ENCODE peak calls at places on chromosomes 1 and 21, in eight cellular contexts. One of them, this sample, is unnamed.

GRCh38 chr1:98201640-98202039 is 280.8 kb upstream of the DPYD start:
- DNase-seq in activated naive CD8-positive, alpha-beta T cell treated with anti-CD3 and anti-CD28 coated beads for 36 hours: no peak
- DNase-seq in stimulated activated CD8-positive, alpha-beta memory T cell treated with anti-CD3 and anti-CD28 coated beads, Interleukin-15, amount 100 ng/mL, for 24 hours: no peak
- DNase-seq in upper lobe of right lung: no peak
- DNase-seq in neural progenitor cell: no peak
- DNase-seq in germinal center: no peak
- DNase-seq in WTC11: no peak
- DNase-seq in NCI-H1417: no peak
- DNase-seq in this sample: no peak

GRCh38 chr1:157289001-157289400 is 150.8 kb upstream of the ETV3 start:
- DNase-seq in WTC11: no peak
- DNase-seq in NCI-H1417: no peak
- DNase-seq in activated naive CD8-positive, alpha-beta T cell treated with anti-CD3 and anti-CD28 coated beads for 36 hours: no peak
- DNase-seq in neural progenitor cell: no peak
- DNase-seq in stimulated activated CD8-positive, alpha-beta memory T cell treated with anti-CD3 and anti-CD28 coated beads, Interleukin-15, amount 100 ng/mL, for 24 hours: no peak
- DNase-seq in upper lobe of right lung: no peak
- DNase-seq in germinal center: no peak
- DNase-seq in this sample: no peak

GRCh38 chr1:54275349-54275748 is 75.4 kb downstream of the MRPL37 start:
- DNase-seq in upper lobe of right lung: no peak
- DNase-seq in germinal center: no peak
- DNase-seq in activated naive CD8-positive, alpha-beta T cell treated with anti-CD3 and anti-CD28 coated beads for 36 hours: no peak
- DNase-seq in neural progenitor cell: no peak
- DNase-seq in WTC11: no peak
- DNase-seq in NCI-H1417: no peak
- DNase-seq in stimulated activated CD8-positive, alpha-beta memory T cell treated with anti-CD3 and anti-CD28 coated beads, Interleukin-15, amount 100 ng/mL, for 24 hours: no peak
- DNase-seq in this sample: no peak

GRCh38 chr1:116203936-116204335 is 92.7 kb downstream of the MAB21L3 start:
- DNase-seq in stimulated activated CD8-positive, alpha-beta memory T cell treated with anti-CD3 and anti-CD28 coated beads, Interleukin-15, amount 100 ng/mL, for 24 hours: no peak
- DNase-seq in neural progenitor cell: no peak
- DNase-seq in activated naive CD8-positive, alpha-beta T cell treated with anti-CD3 and anti-CD28 coated beads for 36 hours: no peak
- DNase-seq in NCI-H1417: no peak
- DNase-seq in upper lobe of right lung: no peak
- DNase-seq in WTC11: no peak
- DNase-seq in germinal center: no peak
- DNase-seq in this sample: no peak

GRCh38 chr1:78291443-78291842 is 199.3 kb upstream of the PTGFR start:
- DNase-seq in neural progenitor cell: no peak
- DNase-seq in germinal center: no peak
- DNase-seq in stimulated activated CD8-positive, alpha-beta memory T cell treated with anti-CD3 and anti-CD28 coated beads, Interleukin-15, amount 100 ng/mL, for 24 hours: no peak
- DNase-seq in NCI-H1417: no peak
- DNase-seq in activated naive CD8-positive, alpha-beta T cell treated with anti-CD3 and anti-CD28 coated beads for 36 hours: no peak
- DNase-seq in WTC11: no peak
- DNase-seq in upper lobe of right lung: no peak
- DNase-seq in this sample: no peak

GRCh38 chr1:116806245-116806644 is 52.0 kb downstream of the CD2 start:
- DNase-seq in germinal center: no peak
- DNase-seq in WTC11: no peak
- DNase-seq in NCI-H1417: no peak
- DNase-seq in upper lobe of right lung: no peak
- DNase-seq in stimulated activated CD8-positive, alpha-beta memory T cell treated with anti-CD3 and anti-CD28 coated beads, Interleukin-15, amount 100 ng/mL, for 24 hours: no peak
- DNase-seq in activated naive CD8-positive, alpha-beta T cell treated with anti-CD3 and anti-CD28 coated beads for 36 hours: peak; percentile 81
- DNase-seq in neural progenitor cell: no peak
- DNase-seq in this sample: no peak

GRCh38 chr1:154212083-154212482 is 6.0 kb upstream of the CFAP141 start:
- DNase-seq in activated naive CD8-positive, alpha-beta T cell treated with anti-CD3 and anti-CD28 coated beads for 36 hours: no peak
- DNase-seq in WTC11: no peak
- DNase-seq in stimulated activated CD8-positive, alpha-beta memory T cell treated with anti-CD3 and anti-CD28 coated beads, Interleukin-15, amount 100 ng/mL, for 24 hours: no peak
- DNase-seq in upper lobe of right lung: no peak
- DNase-seq in neural progenitor cell: no peak
- DNase-seq in NCI-H1417: no peak
- DNase-seq in germinal center: no peak
- DNase-seq in this sample: no peak

GRCh38 chr1:220787069-220787614 is 429 bp downstream of the MTARC1 start:
- DNase-seq in activated naive CD8-positive, alpha-beta T cell treated with anti-CD3 and anti-CD28 coated beads for 36 hours: no peak
- DNase-seq in upper lobe of right lung: peak; percentile 84
- DNase-seq in NCI-H1417: peak; percentile 22
- DNase-seq in germinal center: peak; percentile 18
- DNase-seq in neural progenitor cell: no peak
- DNase-seq in WTC11: peak; percentile 72
- DNase-seq in stimulated activated CD8-positive, alpha-beta memory T cell treated with anti-CD3 and anti-CD28 coated beads, Interleukin-15, amount 100 ng/mL, for 24 hours: no peak
- DNase-seq in this sample: no peak

GRCh38 chr21:33642027-33642895 is at the start of gene ITSN1:
- DNase-seq in upper lobe of right lung: peak; percentile 100
- DNase-seq in NCI-H1417: peak; percentile 99
- DNase-seq in germinal center: peak; percentile 99
- DNase-seq in stimulated activated CD8-positive, alpha-beta memory T cell treated with anti-CD3 and anti-CD28 coated beads, Interleukin-15, amount 100 ng/mL, for 24 hours: peak; percentile 96
- DNase-seq in neural progenitor cell: peak; percentile 100
- DNase-seq in activated naive CD8-positive, alpha-beta T cell treated with anti-CD3 and anti-CD28 coated beads for 36 hours: peak; percentile 99
- DNase-seq in WTC11: peak; percentile 100
- DNase-seq in this sample: peak; percentile 98

GRCh38 chr1:166974647-166975345 is 544 bp downstream of the ILDR2 start:
- DNase-seq in NCI-H1417: peak; percentile 63
- DNase-seq in activated naive CD8-positive, alpha-beta T cell treated with anti-CD3 and anti-CD28 coated beads for 36 hours: peak; percentile 18
- DNase-seq in germinal center: peak; percentile 23
- DNase-seq in WTC11: no peak
- DNase-seq in upper lobe of right lung: no peak
- DNase-seq in neural progenitor cell: peak; percentile 37
- DNase-seq in stimulated activated CD8-positive, alpha-beta memory T cell treated with anti-CD3 and anti-CD28 coated beads, Interleukin-15, amount 100 ng/mL, for 24 hours: no peak
- DNase-seq in this sample: no peak

GRCh38 chr1:20184481-20184900 is 1.4 kb upstream of the UBXN10 start:
- DNase-seq in neural progenitor cell: no peak
- DNase-seq in stimulated activated CD8-positive, alpha-beta memory T cell treated with anti-CD3 and anti-CD28 coated beads, Interleukin-15, amount 100 ng/mL, for 24 hours: no peak
- DNase-seq in germinal center: no peak
- DNase-seq in activated naive CD8-positive, alpha-beta T cell treated with anti-CD3 and anti-CD28 coated beads for 36 hours: no peak
- DNase-seq in NCI-H1417: no peak
- DNase-seq in upper lobe of right lung: no peak
- DNase-seq in WTC11: no peak
- DNase-seq in this sample: no peak

GRCh38 chr1:120954736-120955135 is 65.2 kb downstream of the PPIAL4A start:
- DNase-seq in stimulated activated CD8-positive, alpha-beta memory T cell treated with anti-CD3 and anti-CD28 coated beads, Interleukin-15, amount 100 ng/mL, for 24 hours: no peak
- DNase-seq in NCI-H1417: no peak
- DNase-seq in germinal center: no peak
- DNase-seq in WTC11: no peak
- DNase-seq in activated naive CD8-positive, alpha-beta T cell treated with anti-CD3 and anti-CD28 coated beads for 36 hours: no peak
- DNase-seq in neural progenitor cell: no peak
- DNase-seq in upper lobe of right lung: no peak
- DNase-seq in this sample: no peak

GRCh38 chr1:40592107-40592773 is 60.8 kb downstream of the ZNF684 start:
- DNase-seq in activated naive CD8-positive, alpha-beta T cell treated with anti-CD3 and anti-CD28 coated beads for 36 hours: no peak
- DNase-seq in NCI-H1417: no peak
- DNase-seq in germinal center: peak; percentile 16
- DNase-seq in upper lobe of right lung: no peak
- DNase-seq in WTC11: no peak
- DNase-seq in neural progenitor cell: peak; percentile 19
- DNase-seq in stimulated activated CD8-positive, alpha-beta memory T cell treated with anti-CD3 and anti-CD28 coated beads, Interleukin-15, amount 100 ng/mL, for 24 hours: no peak
- DNase-seq in this sample: no peak

GRCh38 chr1:47478090-47478489 is 40.2 kb downstream of the FOXD2 start:
- DNase-seq in upper lobe of right lung: peak; percentile 80
- DNase-seq in WTC11: no peak
- DNase-seq in neural progenitor cell: no peak
- DNase-seq in stimulated activated CD8-positive, alpha-beta memory T cell treated with anti-CD3 and anti-CD28 coated beads, Interleukin-15, amount 100 ng/mL, for 24 hours: no peak
- DNase-seq in activated naive CD8-positive, alpha-beta T cell treated with anti-CD3 and anti-CD28 coated beads for 36 hours: no peak
- DNase-seq in germinal center: no peak
- DNase-seq in NCI-H1417: no peak
- DNase-seq in this sample: no peak

GRCh38 chr21:35649186-35649585 is 411.1 kb downstream of the SETD4 start:
- DNase-seq in upper lobe of right lung: no peak
- DNase-seq in WTC11: no peak
- DNase-seq in stimulated activated CD8-positive, alpha-beta memory T cell treated with anti-CD3 and anti-CD28 coated beads, Interleukin-15, amount 100 ng/mL, for 24 hours: no peak
- DNase-seq in activated naive CD8-positive, alpha-beta T cell treated with anti-CD3 and anti-CD28 coated beads for 36 hours: no peak
- DNase-seq in germinal center: no peak
- DNase-seq in NCI-H1417: no peak
- DNase-seq in neural progenitor cell: no peak
- DNase-seq in this sample: peak; percentile 21

GRCh38 chr1:156308078-156308477 is 9.0 kb upstream of the VHLL start:
- DNase-seq in stimulated activated CD8-positive, alpha-beta memory T cell treated with anti-CD3 and anti-CD28 coated beads, Interleukin-15, amount 100 ng/mL, for 24 hours: no peak
- DNase-seq in neural progenitor cell: no peak
- DNase-seq in NCI-H1417: no peak
- DNase-seq in germinal center: no peak
- DNase-seq in WTC11: no peak
- DNase-seq in upper lobe of right lung: no peak
- DNase-seq in activated naive CD8-positive, alpha-beta T cell treated with anti-CD3 and anti-CD28 coated beads for 36 hours: no peak
- DNase-seq in this sample: peak; percentile 79

GRCh38 chr1:67460648-67461500 is 30.7 kb upstream of the SERBP1 start:
- DNase-seq in neural progenitor cell: peak; percentile 20
- DNase-seq in activated naive CD8-positive, alpha-beta T cell treated with anti-CD3 and anti-CD28 coated beads for 36 hours: no peak
- DNase-seq in stimulated activated CD8-positive, alpha-beta memory T cell treated with anti-CD3 and anti-CD28 coated beads, Interleukin-15, amount 100 ng/mL, for 24 hours: no peak
- DNase-seq in NCI-H1417: no peak
- DNase-seq in germinal center: no peak
- DNase-seq in WTC11: no peak
- DNase-seq in upper lobe of right lung: no peak
- DNase-seq in this sample: no peak

GRCh38 chr1:1157914-1158710 is 15.6 kb upstream of the TTLL10 start:
- DNase-seq in activated naive CD8-positive, alpha-beta T cell treated with anti-CD3 and anti-CD28 coated beads for 36 hours: peak; percentile 43
- DNase-seq in stimulated activated CD8-positive, alpha-beta memory T cell treated with anti-CD3 and anti-CD28 coated beads, Interleukin-15, amount 100 ng/mL, for 24 hours: no peak
- DNase-seq in NCI-H1417: peak; percentile 64
- DNase-seq in upper lobe of right lung: peak; percentile 82
- DNase-seq in germinal center: peak; percentile 80
- DNase-seq in WTC11: no peak
- DNase-seq in neural progenitor cell: peak; percentile 77
- DNase-seq in this sample: peak; percentile 34

GRCh38 chr1:205907794-205908193 is 35.5 kb downstream of the SLC26A9 start:
- DNase-seq in activated naive CD8-positive, alpha-beta T cell treated with anti-CD3 and anti-CD28 coated beads for 36 hours: no peak
- DNase-seq in upper lobe of right lung: no peak
- DNase-seq in germinal center: no peak
- DNase-seq in neural progenitor cell: peak; percentile 43
- DNase-seq in NCI-H1417: no peak
- DNase-seq in stimulated activated CD8-positive, alpha-beta memory T cell treated with anti-CD3 and anti-CD28 coated beads, Interleukin-15, amount 100 ng/mL, for 24 hours: no peak
- DNase-seq in WTC11: peak; percentile 57
- DNase-seq in this sample: no peak

GRCh38 chr1:113241237-113241636 is 149.1 kb upstream of the MAGI3 start:
- DNase-seq in upper lobe of right lung: no peak
- DNase-seq in WTC11: no peak
- DNase-seq in activated naive CD8-positive, alpha-beta T cell treated with anti-CD3 and anti-CD28 coated beads for 36 hours: no peak
- DNase-seq in stimulated activated CD8-positive, alpha-beta memory T cell treated with anti-CD3 and anti-CD28 coated beads, Interleukin-15, amount 100 ng/mL, for 24 hours: no peak
- DNase-seq in NCI-H1417: no peak
- DNase-seq in neural progenitor cell: no peak
- DNase-seq in germinal center: no peak
- DNase-seq in this sample: no peak

GRCh38 chr1:81174811-81175476 is 625.8 kb upstream of the ADGRL2 start:
- DNase-seq in neural progenitor cell: no peak
- DNase-seq in germinal center: no peak
- DNase-seq in WTC11: no peak
- DNase-seq in stimulated activated CD8-positive, alpha-beta memory T cell treated with anti-CD3 and anti-CD28 coated beads, Interleukin-15, amount 100 ng/mL, for 24 hours: no peak
- DNase-seq in NCI-H1417: no peak
- DNase-seq in activated naive CD8-positive, alpha-beta T cell treated with anti-CD3 and anti-CD28 coated beads for 36 hours: no peak
- DNase-seq in upper lobe of right lung: no peak
- DNase-seq in this sample: no peak

GRCh38 chr1:203440780-203441179 is 34.8 kb upstream of the PRELP start:
- DNase-seq in upper lobe of right lung: peak; percentile 74
- DNase-seq in stimulated activated CD8-positive, alpha-beta memory T cell treated with anti-CD3 and anti-CD28 coated beads, Interleukin-15, amount 100 ng/mL, for 24 hours: no peak
- DNase-seq in germinal center: no peak
- DNase-seq in WTC11: peak; percentile 32
- DNase-seq in NCI-H1417: no peak
- DNase-seq in activated naive CD8-positive, alpha-beta T cell treated with anti-CD3 and anti-CD28 coated beads for 36 hours: no peak
- DNase-seq in neural progenitor cell: peak; percentile 55
- DNase-seq in this sample: peak; percentile 51

GRCh38 chr1:47941609-47942237 is 55.5 kb downstream of the TRABD2B start:
- DNase-seq in neural progenitor cell: no peak
- DNase-seq in activated naive CD8-positive, alpha-beta T cell treated with anti-CD3 and anti-CD28 coated beads for 36 hours: no peak
- DNase-seq in WTC11: no peak
- DNase-seq in germinal center: no peak
- DNase-seq in upper lobe of right lung: no peak
- DNase-seq in stimulated activated CD8-positive, alpha-beta memory T cell treated with anti-CD3 and anti-CD28 coated beads, Interleukin-15, amount 100 ng/mL, for 24 hours: no peak
- DNase-seq in NCI-H1417: no peak
- DNase-seq in this sample: no peak

GRCh38 chr21:39022901-39023693 is 160.2 kb downstream of the PSMG1 start:
- DNase-seq in WTC11: no peak
- DNase-seq in stimulated activated CD8-positive, alpha-beta memory T cell treated with anti-CD3 and anti-CD28 coated beads, Interleukin-15, amount 100 ng/mL, for 24 hours: no peak
- DNase-seq in germinal center: no peak
- DNase-seq in NCI-H1417: peak; percentile 86
- DNase-seq in neural progenitor cell: no peak
- DNase-seq in activated naive CD8-positive, alpha-beta T cell treated with anti-CD3 and anti-CD28 coated beads for 36 hours: no peak
- DNase-seq in upper lobe of right lung: peak; percentile 90
- DNase-seq in this sample: no peak

GRCh38 chr1:242425232-242425631 is 99.3 kb downstream of the PLD5 start:
- DNase-seq in activated naive CD8-positive, alpha-beta T cell treated with anti-CD3 and anti-CD28 coated beads for 36 hours: no peak
- DNase-seq in germinal center: no peak
- DNase-seq in NCI-H1417: no peak
- DNase-seq in WTC11: no peak
- DNase-seq in neural progenitor cell: no peak
- DNase-seq in stimulated activated CD8-positive, alpha-beta memory T cell treated with anti-CD3 and anti-CD28 coated beads, Interleukin-15, amount 100 ng/mL, for 24 hours: no peak
- DNase-seq in upper lobe of right lung: no peak
- DNase-seq in this sample: no peak

GRCh38 chr1:68293609-68294353 is 61.5 kb upstream of the WLS start:
- DNase-seq in WTC11: peak; percentile 83
- DNase-seq in upper lobe of right lung: no peak
- DNase-seq in neural progenitor cell: peak; percentile 98
- DNase-seq in activated naive CD8-positive, alpha-beta T cell treated with anti-CD3 and anti-CD28 coated beads for 36 hours: no peak
- DNase-seq in stimulated activated CD8-positive, alpha-beta memory T cell treated with anti-CD3 and anti-CD28 coated beads, Interleukin-15, amount 100 ng/mL, for 24 hours: no peak
- DNase-seq in germinal center: no peak
- DNase-seq in NCI-H1417: no peak
- DNase-seq in this sample: no peak

GRCh38 chr1:24108334-24109165 is 3.4 kb downstream of the MYOM3 start:
- DNase-seq in NCI-H1417: no peak
- DNase-seq in stimulated activated CD8-positive, alpha-beta memory T cell treated with anti-CD3 and anti-CD28 coated beads, Interleukin-15, amount 100 ng/mL, for 24 hours: no peak
- DNase-seq in activated naive CD8-positive, alpha-beta T cell treated with anti-CD3 and anti-CD28 coated beads for 36 hours: no peak
- DNase-seq in germinal center: no peak
- DNase-seq in upper lobe of right lung: peak; percentile 53
- DNase-seq in WTC11: no peak
- DNase-seq in neural progenitor cell: no peak
- DNase-seq in this sample: peak; percentile 43

GRCh38 chr1:79966438-79966837 is 959.9 kb upstream of the ADGRL4 start:
- DNase-seq in upper lobe of right lung: no peak
- DNase-seq in NCI-H1417: no peak
- DNase-seq in WTC11: no peak
- DNase-seq in activated naive CD8-positive, alpha-beta T cell treated with anti-CD3 and anti-CD28 coated beads for 36 hours: no peak
- DNase-seq in germinal center: no peak
- DNase-seq in neural progenitor cell: no peak
- DNase-seq in stimulated activated CD8-positive, alpha-beta memory T cell treated with anti-CD3 and anti-CD28 coated beads, Interleukin-15, amount 100 ng/mL, for 24 hours: no peak
- DNase-seq in this sample: no peak

GRCh38 chr1:164629971-164630370 is 71.0 kb downstream of the PBX1 start:
- DNase-seq in NCI-H1417: no peak
- DNase-seq in stimulated activated CD8-positive, alpha-beta memory T cell treated with anti-CD3 and anti-CD28 coated beads, Interleukin-15, amount 100 ng/mL, for 24 hours: no peak
- DNase-seq in germinal center: no peak
- DNase-seq in WTC11: no peak
- DNase-seq in activated naive CD8-positive, alpha-beta T cell treated with anti-CD3 and anti-CD28 coated beads for 36 hours: no peak
- DNase-seq in upper lobe of right lung: no peak
- DNase-seq in neural progenitor cell: no peak
- DNase-seq in this sample: no peak

GRCh38 chr1:235101558-235102258 is 26.9 kb downstream of the TOMM20 start:
- DNase-seq in neural progenitor cell: no peak
- DNase-seq in upper lobe of right lung: no peak
- DNase-seq in activated naive CD8-positive, alpha-beta T cell treated with anti-CD3 and anti-CD28 coated beads for 36 hours: no peak
- DNase-seq in stimulated activated CD8-positive, alpha-beta memory T cell treated with anti-CD3 and anti-CD28 coated beads, Interleukin-15, amount 100 ng/mL, for 24 hours: no peak
- DNase-seq in WTC11: no peak
- DNase-seq in NCI-H1417: no peak
- DNase-seq in germinal center: no peak
- DNase-seq in this sample: no peak

GRCh38 chr1:156487862-156488261 is 12.7 kb downstream of the MEF2D start:
- DNase-seq in upper lobe of right lung: no peak
- DNase-seq in stimulated activated CD8-positive, alpha-beta memory T cell treated with anti-CD3 and anti-CD28 coated beads, Interleukin-15, amount 100 ng/mL, for 24 hours: no peak
- DNase-seq in activated naive CD8-positive, alpha-beta T cell treated with anti-CD3 and anti-CD28 coated beads for 36 hours: peak; percentile 41
- DNase-seq in NCI-H1417: no peak
- DNase-seq in neural progenitor cell: no peak
- DNase-seq in germinal center: no peak
- DNase-seq in WTC11: no peak
- DNase-seq in this sample: no peak

GRCh38 chr1:25474439-25475047 is 43.8 kb downstream of the MACO1 start:
- DNase-seq in NCI-H1417: no peak
- DNase-seq in germinal center: no peak
- DNase-seq in neural progenitor cell: no peak
- DNase-seq in upper lobe of right lung: no peak
- DNase-seq in activated naive CD8-positive, alpha-beta T cell treated with anti-CD3 and anti-CD28 coated beads for 36 hours: no peak
- DNase-seq in WTC11: no peak
- DNase-seq in stimulated activated CD8-positive, alpha-beta memory T cell treated with anti-CD3 and anti-CD28 coated beads, Interleukin-15, amount 100 ng/mL, for 24 hours: no peak
- DNase-seq in this sample: no peak

GRCh38 chr1:234427950-234428646 is 50.9 kb downstream of the TARBP1 start:
- DNase-seq in stimulated activated CD8-positive, alpha-beta memory T cell treated with anti-CD3 and anti-CD28 coated beads, Interleukin-15, amount 100 ng/mL, for 24 hours: no peak
- DNase-seq in germinal center: no peak
- DNase-seq in activated naive CD8-positive, alpha-beta T cell treated with anti-CD3 and anti-CD28 coated beads for 36 hours: no peak
- DNase-seq in upper lobe of right lung: no peak
- DNase-seq in NCI-H1417: no peak
- DNase-seq in neural progenitor cell: no peak
- DNase-seq in WTC11: no peak
- DNase-seq in this sample: no peak

GRCh38 chr1:210448293-210448892 is 119.7 kb downstream of the HHAT start:
- DNase-seq in germinal center: peak; percentile 13
- DNase-seq in activated naive CD8-positive, alpha-beta T cell treated with anti-CD3 and anti-CD28 coated beads for 36 hours: no peak
- DNase-seq in stimulated activated CD8-positive, alpha-beta memory T cell treated with anti-CD3 and anti-CD28 coated beads, Interleukin-15, amount 100 ng/mL, for 24 hours: no peak
- DNase-seq in neural progenitor cell: peak; percentile 68
- DNase-seq in WTC11: no peak
- DNase-seq in upper lobe of right lung: no peak
- DNase-seq in NCI-H1417: peak; percentile 16
- DNase-seq in this sample: peak; percentile 83

This sample was measured in COLO829.